ENCODE peak calls at places on chromosomes 16 and 17, in seven cellular contexts. S is sciatic nerve, R is HS-5, Z is GM13976, K is nephron progenitor cell, Y is non-pigmented ciliary epithelial cell, G is adipocyte. F is an unnamed sample.

GRCh38 chr16:76749780-76750375 is 441.1 kb upstream of the MON1B start:
- DNase-seq in R (no peak), S (no peak), Y (no peak), Z (no peak), G (no peak), K (no peak), F (no peak)

GRCh38 chr17:58337126-58337599 is 8.6 kb upstream of the TSPOAP1 start:
- DNase-seq in Z (no peak), G (no peak), S (no peak), K (no peak), Y (no peak), R (no peak), F (no peak)

GRCh38 chr17:58402679-58403078 is 14.7 kb downstream of the RNF43 start:
- DNase-seq in S (no peak), K (no peak), Z (no peak), R (peak), G (no peak), Y (peak), F (no peak)

GRCh38 chr17:40956401-40957254 is 10.1 kb downstream of the KRT39 start:
- DNase-seq in S (no peak), G (peak), K (no peak), Y (peak), R (peak), Z (no peak), F (no peak)

GRCh38 chr17:33684714-33685113 is 391.6 kb upstream of the ASIC2 start:
- DNase-seq in Z (no peak), K (no peak), Y (no peak), G (no peak), R (no peak), S (no peak), F (no peak)

GRCh38 chr17:51590071-51590470 is 329.7 kb downstream of the UTP18 start:
- DNase-seq in R (no peak), K (no peak), G (no peak), S (no peak), Z (no peak), Y (no peak), F (no peak)

GRCh38 chr17:79835953-79836951 is 3.0 kb downstream of the CBX4 start:
- DNase-seq in G (no peak), K (peak), Y (no peak), S (no peak), R (no peak), Z (no peak), F (no peak)

GRCh38 chr16:52912565-52913173 is 140.0 kb downstream of the CHD9NB start:
- DNase-seq in K (peak), R (no peak), Y (peak), Z (peak), S (peak), G (peak), F (peak)

GRCh38 chr17:21528031-21528684 is 152.0 kb downstream of the KCNJ12 start:
- DNase-seq in Z (no peak), G (no peak), S (no peak), Y (no peak), K (no peak), R (no peak), F (no peak)

GRCh38 chr17:33438136-33438535 is 145.0 kb upstream of the ASIC2 start:
- DNase-seq in Y (no peak), K (no peak), G (no peak), S (no peak), R (no peak), Z (no peak), F (no peak)

GRCh38 chr17:7742729-7743128 is 25.2 kb downstream of the DNAH2 start:
- DNase-seq in K (no peak), Y (no peak), R (no peak), S (no peak), G (no peak), Z (no peak), F (no peak)

GRCh38 chr17:75910699-75911098 is 6.0 kb upstream of the MRPL38 start:
- DNase-seq in Y (no peak), Z (no peak), G (no peak), K (peak), R (no peak), S (no peak), F (peak)

GRCh38 chr17:83136931-83137330 is 57.5 kb downstream of the METRNL start:
- DNase-seq in Z (no peak), R (no peak), G (no peak), K (no peak), Y (no peak), S (peak), F (no peak)

GRCh38 chr17:73278465-73279453 is 17.1 kb upstream of the CPSF4L start:
- DNase-seq in Y (no peak), G (peak), S (peak), Z (no peak), R (no peak), K (no peak), F (peak)

GRCh38 chr17:193841-194806 is 12.7 kb upstream of the DOC2B start:
- DNase-seq in R (no peak), Z (no peak), G (no peak), Y (no peak), K (peak), S (no peak), F (no peak)

GRCh38 chr16:54936979-54937672 is 6.5 kb downstream of the IRX5 start:
- DNase-seq in R (no peak), S (no peak), Y (no peak), G (peak), Z (peak), K (peak), F (no peak)

GRCh38 chr17:31490991-31491793 is 99.7 kb downstream of the RAB11FIP4 start:
- DNase-seq in S (no peak), G (no peak), R (no peak), Y (no peak), Z (peak), K (no peak), F (no peak)

GRCh38 chr17:82457071-82457789 is 1.3 kb upstream of the NARF start:
- DNase-seq in Z (no peak), K (no peak), G (no peak), R (no peak), S (no peak), Y (no peak), F (no peak)

GRCh38 chr17:76572201-76572910 is 13.3 kb downstream of the ST6GALNAC2 start:
- DNase-seq in G (no peak), Y (no peak), Z (no peak), K (no peak), R (no peak), S (no peak), F (no peak)

GRCh38 chr16:14056970-14057369 is 14.1 kb upstream of the MRTFB start:
- DNase-seq in Z (no peak), Y (no peak), R (no peak), G (no peak), S (no peak), K (no peak), F (no peak)

GRCh38 chr17:34305606-34306005 is 13.6 kb upstream of the CCL8 start:
- DNase-seq in Y (no peak), Z (no peak), S (no peak), R (no peak), G (no peak), K (no peak), F (no peak)

GRCh38 chr16:78237346-78237745 is 137.9 kb downstream of the WWOX start:
- DNase-seq in K (no peak), S (no peak), G (no peak), R (no peak), Z (no peak), Y (no peak), F (no peak)

GRCh38 chr16:86945166-86945900 is 367.0 kb downstream of the FOXL1 start:
- DNase-seq in Z (no peak), K (no peak), G (no peak), S (no peak), R (no peak), Y (no peak), F (no peak)

GRCh38 chr17:77420804-77421634 is 280.2 kb downstream of the SEC14L1 start:
- DNase-seq in S (no peak), Y (peak), R (no peak), K (peak), G (peak), Z (peak), F (peak)

GRCh38 chr17:70938311-70938710 is 769.0 kb downstream of the KCNJ2 start:
- DNase-seq in Y (no peak), K (no peak), S (no peak), G (no peak), Z (no peak), R (no peak), F (peak)

GRCh38 chr16:3431779-3432219 is 11.5 kb downstream of the ZNF597 start:
- DNase-seq in S (peak), R (no peak), K (no peak), G (no peak), Z (peak), Y (no peak), F (no peak)

GRCh38 chr17:58303981-58304734 is 23.4 kb upstream of the MPO start:
- DNase-seq in Y (no peak), G (peak), S (no peak), Z (peak), R (no peak), K (peak), F (no peak)

GRCh38 chr17:39643271-39643670 is 6.3 kb downstream of the STARD3 start:
- DNase-seq in G (no peak), Y (no peak), R (no peak), S (no peak), Z (no peak), K (no peak), F (no peak)

GRCh38 chr17:83176272-83176955 is 97.0 kb downstream of the METRNL start:
- DNase-seq in S (peak), Z (no peak), R (no peak), Y (no peak), K (peak), G (no peak), F (no peak)

GRCh38 chr16:66275795-66276428 is 90.6 kb upstream of the CDH5 start:
- DNase-seq in S (no peak), R (no peak), Y (no peak), K (peak), G (peak), Z (peak), F (no peak)

GRCh38 chr16:48165961-48166578 is 10.3 kb upstream of the ABCC12 start:
- DNase-seq in R (no peak), K (no peak), Z (no peak), Y (no peak), S (peak), G (peak), F (no peak)

GRCh38 chr17:35849469-35850348 is 19.0 kb downstream of the HEATR9 start:
- DNase-seq in Z (peak), S (no peak), Y (peak), G (peak), R (peak), K (peak), F (peak)

F was measured in NCI-H2107.